ENCODE peak calls at places on chromosomes 1 and 21, in six cellular contexts. H is thyroid gland, P is AG09319, R is tibial nerve, D is gastrocnemius medialis, T is H9. X is an unnamed sample.

GRCh38 chr1:234216116-234216703 is 157.0 kb upstream of the COA6 start:
- DNase-seq in P (no peak), T (peak), R (no peak), D (no peak), H (no peak), X (peak)

GRCh38 chr1:31196685-31197084 is 43.0 kb downstream of the NKAIN1 start:
- DNase-seq in H (no peak), P (no peak), R (no peak), D (peak), T (no peak), X (no peak)

GRCh38 chr1:214927791-214928190 is 154.7 kb upstream of the KCNK2 start:
- DNase-seq in T (no peak), R (no peak), P (no peak), H (no peak), D (no peak), X (no peak)

GRCh38 chr1:27526569-27527222 is 36.7 kb upstream of the WASF2 start:
- DNase-seq in P (no peak), D (no peak), R (no peak), T (no peak), H (no peak), X (peak)

GRCh38 chr1:17167041-17167782 is 37.7 kb upstream of the PADI1 start:
- DNase-seq in T (peak), P (no peak), R (no peak), D (no peak), H (no peak), X (no peak)

GRCh38 chr1:79708646-79709237 is 702.2 kb upstream of the ADGRL4 start:
- DNase-seq in R (no peak), H (no peak), T (no peak), D (no peak), P (no peak), X (no peak)

GRCh38 chr1:211548321-211549091 is 30.5 kb downstream of the SLC30A1 start:
- DNase-seq in T (peak), D (no peak), R (no peak), P (no peak), H (peak), X (no peak)

GRCh38 chr1:241846862-241847539 is 1.0 kb upstream of the EXO1 start:
- DNase-seq in R (no peak), H (no peak), T (no peak), D (no peak), P (no peak), X (no peak)

GRCh38 chr1:189939967-189940366 is 537.7 kb downstream of the BRINP3 start:
- DNase-seq in D (no peak), T (no peak), R (no peak), H (no peak), P (no peak), X (no peak)

GRCh38 chr1:162878000-162878596 is 17.1 kb upstream of the CCDC190 start:
- DNase-seq in T (peak), D (peak), R (peak), P (no peak), H (peak), X (peak)

GRCh38 chr1:15777913-15778707 is 19.5 kb downstream of the FBLIM1 start:
- DNase-seq in T (no peak), R (no peak), P (no peak), H (no peak), D (no peak), X (no peak)

GRCh38 chr1:152029144-152029936 is 7.5 kb downstream of the S100A11 start:
- DNase-seq in R (no peak), H (no peak), T (no peak), P (no peak), D (no peak), X (no peak)

GRCh38 chr1:82517586-82517985 is 716.9 kb downstream of the ADGRL2 start:
- DNase-seq in H (peak), P (no peak), R (peak), T (peak), D (no peak), X (no peak)

GRCh38 chr1:116806245-116806644 is 52.0 kb downstream of the CD2 start:
- DNase-seq in D (no peak), H (no peak), R (no peak), T (no peak), P (no peak), X (peak)

GRCh38 chr1:28370220-28371010 is 875 bp downstream of the PHACTR4 start:
- DNase-seq in D (no peak), P (no peak), R (peak), T (no peak), H (peak), X (peak)

GRCh38 chr21:21406918-21407317 is 408.7 kb downstream of the NCAM2 start:
- DNase-seq in D (no peak), T (no peak), H (no peak), R (no peak), P (no peak), X (no peak)

GRCh38 chr1:200744143-200744542 is 5.5 kb downstream of the CAMSAP2 start:
- DNase-seq in P (no peak), R (no peak), D (no peak), T (no peak), H (no peak), X (no peak)

GRCh38 chr1:62417351-62417999 is 19.4 kb upstream of the USP1 start:
- DNase-seq in T (no peak), P (no peak), D (no peak), R (no peak), H (no peak), X (no peak)

GRCh38 chr1:181318858-181319235 is 164.5 kb upstream of the CACNA1E start:
- DNase-seq in H (no peak), R (no peak), P (no peak), D (no peak), T (peak), X (no peak)

GRCh38 chr1:228664399-228664914 is 70.8 kb upstream of the RHOU start:
- DNase-seq in H (peak), T (peak), R (peak), P (no peak), D (peak), X (peak)

GRCh38 chr1:39827201-39827600 is 38.5 kb upstream of the BMP8B start:
- DNase-seq in T (no peak), P (no peak), H (no peak), R (no peak), D (no peak), X (no peak)

GRCh38 chr1:169495916-169496315 is 10.2 kb upstream of the SLC19A2 start:
- DNase-seq in T (no peak), H (no peak), R (no peak), P (no peak), D (no peak), X (no peak)

GRCh38 chr1:156581661-156582387 is 2.3 kb downstream of the TTC24 start:
- DNase-seq in H (no peak), T (no peak), P (no peak), R (no peak), D (no peak), X (peak)

GRCh38 chr1:29481031-29481430 is 244.7 kb downstream of the PTPRU start:
- DNase-seq in H (no peak), R (no peak), D (no peak), T (no peak), P (no peak), X (no peak)

GRCh38 chr1:53975861-53976260 is 29.7 kb downstream of the LRRC42 start:
- DNase-seq in R (no peak), P (no peak), D (no peak), T (no peak), H (no peak), X (no peak)

GRCh38 chr1:15900662-15901279 is 53.3 kb downstream of the SPEN start:
- DNase-seq in D (no peak), P (no peak), T (no peak), R (no peak), H (peak), X (no peak)

GRCh38 chr1:107979088-107979487 is 14.1 kb upstream of the VAV3 start:
- DNase-seq in D (no peak), R (no peak), H (no peak), P (no peak), T (no peak), X (no peak)

GRCh38 chr1:36938807-36939206 is 95.5 kb downstream of the GRIK3 start:
- DNase-seq in T (no peak), R (no peak), P (no peak), H (no peak), D (peak), X (no peak)

GRCh38 chr1:27478098-27478497 is 11.9 kb downstream of the WASF2 start:
- DNase-seq in P (no peak), R (no peak), H (no peak), D (no peak), T (no peak), X (no peak)

GRCh38 chr1:33098371-33098770 is 17.4 kb downstream of the AZIN2 start:
- DNase-seq in D (no peak), R (no peak), T (no peak), P (no peak), H (no peak), X (no peak)

GRCh38 chr1:33097137-33097611 is 16.2 kb downstream of the AZIN2 start:
- DNase-seq in H (no peak), T (no peak), D (no peak), R (no peak), P (no peak), X (no peak)

GRCh38 chr1:33096358-33097005 is 15.5 kb downstream of the AZIN2 start:
- DNase-seq in T (no peak), P (no peak), R (no peak), D (no peak), H (no peak), X (no peak)

GRCh38 chr1:33097762-33098161 is 16.8 kb downstream of the AZIN2 start:
- DNase-seq in H (no peak), D (no peak), R (no peak), P (no peak), T (no peak), X (no peak)

DNA sequence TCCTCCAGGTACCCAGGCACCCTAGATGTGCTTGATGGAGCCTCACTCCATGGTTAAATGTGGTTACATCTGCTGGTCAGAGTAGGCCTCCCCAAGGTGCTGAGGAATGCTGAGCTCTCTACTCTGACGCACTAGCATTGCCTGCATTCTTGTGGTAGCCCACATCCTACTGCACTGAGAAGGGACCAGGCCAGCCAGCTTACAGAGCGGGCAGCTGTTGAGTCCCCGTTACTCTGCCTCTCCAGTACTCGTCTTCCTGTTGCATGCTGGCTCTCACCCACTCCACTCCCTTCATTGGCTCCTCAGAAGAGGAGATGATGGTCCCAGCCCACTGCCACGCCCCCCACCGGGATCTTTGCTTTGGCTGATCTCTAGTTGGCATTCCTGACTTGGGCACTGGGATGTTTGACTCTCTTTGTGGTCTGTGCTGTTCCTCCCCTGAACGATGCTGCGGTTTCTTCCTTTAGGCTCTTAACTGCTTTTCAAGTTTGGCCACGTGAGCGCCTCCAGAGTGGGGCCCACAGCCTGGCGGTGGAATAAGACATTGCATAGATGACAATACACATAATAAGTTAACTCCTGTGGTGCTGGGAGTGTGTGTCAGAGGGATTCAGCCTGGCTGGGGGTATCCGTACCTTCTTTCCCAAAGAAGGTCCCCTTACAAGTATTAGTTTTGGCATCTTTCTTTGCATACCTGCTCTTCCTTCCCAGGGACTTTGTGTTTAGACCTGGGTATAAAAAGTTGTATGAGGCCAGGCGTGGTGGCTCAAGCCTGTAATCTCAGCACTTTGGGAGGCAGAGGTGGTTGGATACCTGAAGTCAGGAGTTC is 18.6 kb downstream of the AZIN2 start:
- DNase-seq in P (peak), D (peak), T (peak), R (peak), H (no peak), X (no peak)
- TF ChIP-seq CTCF in P (peak), D (no peak), T (peak), R (peak), H (no peak), X (no peak)

GRCh38 chr1:70896224-70896623 is 151.4 kb downstream of the PTGER3 start:
- DNase-seq in R (no peak), H (no peak), P (no peak), D (no peak), T (no peak), X (no peak)
- TF ChIP-seq CTCF in R (no peak), H (no peak), P (peak), D (no peak), T (peak), X (no peak)

DNA sequence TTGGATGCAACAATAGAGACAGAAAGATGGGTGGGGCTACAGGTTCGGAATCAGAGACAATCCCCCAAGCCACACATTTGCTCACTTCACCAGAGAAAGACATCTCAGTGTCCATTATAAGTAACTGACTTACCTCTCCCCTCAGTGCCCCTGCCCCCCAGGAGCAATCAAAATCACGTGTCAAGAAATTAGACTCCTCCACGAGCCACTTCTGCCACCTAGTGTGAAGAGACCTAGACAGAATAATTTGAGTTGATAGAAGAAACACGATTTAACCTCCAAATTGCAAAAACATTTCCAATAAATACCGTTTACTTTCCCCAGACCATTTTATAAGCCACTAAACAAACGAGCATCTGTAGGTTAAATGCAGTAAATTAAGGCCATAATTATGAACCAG is 123.2 kb downstream of the SLC30A10 start:
- DNase-seq in D (no peak), R (no peak), P (no peak), T (no peak), H (no peak), X (no peak)
- TF ChIP-seq CTCF in D (no peak), R (no peak), P (peak), T (no peak), H (no peak), X (no peak)

GRCh38 chr21:31457675-31458074 is 113.6 kb upstream of the TIAM1 start:
- DNase-seq in T (peak), D (no peak), P (no peak), R (no peak), H (no peak), X (no peak)
- TF ChIP-seq CTCF in T (peak), D (no peak), P (no peak), R (no peak), H (no peak), X (no peak)

GRCh38 chr1:44035726-44036408 is 4.6 kb upstream of the SLC6A9 start:
- DNase-seq in D (no peak), R (no peak), H (no peak), T (peak), P (no peak), X (peak)
- TF ChIP-seq CTCF in D (no peak), R (no peak), H (no peak), T (peak), P (peak), X (no peak)

GRCh38 chr1:154270833-154271232 is 1.6 kb upstream of the HAX1 start:
- DNase-seq in H (no peak), T (no peak), D (no peak), R (no peak), P (no peak), X (peak)

GRCh38 chr1:154272217-154272998 is at the start of gene HAX1:
- DNase-seq in T (peak), H (peak), P (peak), R (peak), D (peak), X (peak)

GRCh38 chr1:154272999-154273563 is 652 bp downstream of the HAX1 start:
- DNase-seq in R (no peak), T (no peak), D (no peak), P (no peak), H (no peak), X (no peak)

GRCh38 chr1:154276797-154277196 is 4.4 kb downstream of the HAX1 start:
- DNase-seq in H (no peak), P (no peak), T (peak), R (no peak), D (no peak), X (no peak)
- TF ChIP-seq CTCF in H (no peak), P (peak), T (peak), R (no peak), D (no peak), X (peak)

GRCh38 chr1:22801347-22801746 is 90.7 kb downstream of the EPHB2 start:
- DNase-seq in D (no peak), P (no peak), H (no peak), R (no peak), T (no peak), X (no peak)
- TF ChIP-seq CTCF in D (no peak), P (no peak), H (no peak), R (no peak), T (no peak), X (no peak)

DNA sequence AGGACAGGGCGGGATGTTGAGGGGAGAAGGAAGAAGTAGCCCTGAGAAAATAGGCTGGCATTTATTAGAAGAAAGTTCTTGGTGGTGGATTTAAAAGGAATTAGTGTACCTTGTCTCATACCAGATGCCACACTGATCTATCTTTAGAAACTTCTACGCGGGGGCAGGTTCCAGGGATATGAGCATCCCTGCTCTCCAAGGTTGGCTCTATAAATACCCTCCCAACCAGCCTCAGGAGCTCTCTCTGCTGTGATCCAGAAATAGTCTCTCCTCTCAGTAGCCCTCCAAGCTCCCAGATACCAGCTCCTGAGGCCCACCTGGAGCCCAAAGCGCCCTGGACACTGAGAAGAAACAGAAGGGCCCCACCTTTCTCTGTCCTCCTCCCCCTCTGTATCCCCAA is 128.3 kb upstream of the TNR start:
- DNase-seq in P (no peak), R (no peak), H (no peak), D (no peak), T (no peak), X (no peak)
- TF ChIP-seq CTCF in P (no peak), R (no peak), H (no peak), D (no peak), T (no peak), X (no peak)

GRCh38 chr1:6003568-6004411 is 11.6 kb upstream of the NPHP4 start:
- DNase-seq in H (no peak), T (no peak), R (no peak), P (no peak), D (no peak), X (no peak)

GRCh38 chr1:6004412-6005123 is 12.3 kb upstream of the NPHP4 start:
- DNase-seq in R (no peak), T (no peak), D (no peak), H (no peak), P (no peak), X (no peak)

GRCh38 chr1:6000444-6001288 is 8.4 kb upstream of the NPHP4 start:
- DNase-seq in T (no peak), D (no peak), P (no peak), R (no peak), H (no peak), X (no peak)

GRCh38 chr1:6001992-6002576 is 9.9 kb upstream of the NPHP4 start:
- DNase-seq in R (no peak), T (no peak), D (peak), H (peak), P (no peak), X (no peak)

GRCh38 chr1:6002714-6003501 is 10.7 kb upstream of the NPHP4 start:
- DNase-seq in R (no peak), D (peak), T (no peak), P (no peak), H (no peak), X (no peak)
- TF ChIP-seq CTCF in R (no peak), D (no peak), T (no peak), P (no peak), H (no peak), X (no peak)

DNA sequence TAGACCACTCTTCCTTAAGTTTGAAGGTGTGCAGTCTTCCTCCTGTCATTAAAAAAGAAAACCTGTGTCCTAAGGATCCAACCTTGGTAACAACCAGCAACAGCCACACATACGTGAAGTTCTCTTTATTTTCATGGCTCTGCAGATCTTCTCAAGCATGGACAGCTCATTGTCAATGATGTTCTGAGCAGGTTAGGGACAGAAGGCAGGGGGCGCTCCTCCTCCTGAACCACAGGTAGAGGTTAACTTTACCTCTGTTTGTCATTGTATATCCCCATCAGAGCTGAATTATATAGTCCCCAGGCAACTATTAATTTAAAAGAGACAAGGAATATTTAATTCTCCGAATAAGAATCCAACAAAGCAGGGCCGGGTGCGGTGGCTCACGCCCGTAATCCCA is 52.5 kb upstream of the CR2 start:
- DNase-seq in R (no peak), D (no peak), T (no peak), H (no peak), P (no peak), X (no peak)
- TF ChIP-seq CTCF in R (no peak), D (no peak), T (peak), H (no peak), P (no peak), X (no peak)